ENCODE peak calls at places on chromosomes 1 and 21, in eight cellular contexts. C is left lobe of liver; T is stimulated activated CD4-positive, alpha-beta T cell treated with anti-CD3 and anti-CD28 coated beads, Interleukin-4, amount 100 ng/mL, for 48 hours; F is GM06990; I is GM12864; S is cardiac muscle cell; B is cardiac fibroblast; H is germinal center. W is an unnamed sample.

GRCh38 chr1:229199892-229200291 is 71.0 kb upstream of the RAB4A start:
- DNase-seq in C (no peak), I (peak), T (no peak), B (peak), H (no peak), F (peak), S (no peak), W (no peak)

GRCh38 chr1:62720946-62721554 is 32.9 kb upstream of the DOCK7 start:
- DNase-seq in S (peak), T (no peak), H (no peak), I (no peak), B (peak), C (no peak), F (no peak), W (no peak)

GRCh38 chr1:213019450-213019849 is 3.8 kb upstream of the ANGEL2 start:
- DNase-seq in I (no peak), T (no peak), H (no peak), C (no peak), S (no peak), F (no peak), B (no peak), W (no peak)

GRCh38 chr1:212651521-212651920 is 43.0 kb downstream of the ATF3 start:
- DNase-seq in T (no peak), F (no peak), H (no peak), C (no peak), S (no peak), B (peak), I (no peak), W (no peak)

GRCh38 chr1:202161151-202162048 is 998 bp upstream of the PTPN7 start:
- DNase-seq in H (peak), I (no peak), C (no peak), S (no peak), F (peak), B (no peak), T (no peak), W (peak)

GRCh38 chr1:204065174-204065985 is 7.5 kb upstream of the SOX13 start:
- DNase-seq in F (no peak), T (no peak), B (peak), H (no peak), C (peak), I (no peak), S (no peak), W (no peak)

GRCh38 chr1:185938396-185938795 is 204.2 kb downstream of the HMCN1 start:
- DNase-seq in H (no peak), C (no peak), I (no peak), F (no peak), B (peak), T (no peak), S (no peak), W (no peak)

GRCh38 chr1:173663159-173663558 is 6.5 kb downstream of the ANKRD45 start:
- DNase-seq in S (no peak), H (no peak), T (no peak), F (no peak), C (no peak), B (no peak), I (no peak), W (no peak)

GRCh38 chr1:63732666-63733065 is 41.2 kb upstream of the ROR1 start:
- DNase-seq in F (no peak), T (no peak), C (no peak), I (no peak), B (peak), S (no peak), H (no peak), W (no peak)

GRCh38 chr1:235495539-235495938 is 8.7 kb downstream of the B3GALNT2 start:
- DNase-seq in F (no peak), T (no peak), B (no peak), S (no peak), H (no peak), I (no peak), C (no peak), W (no peak)

GRCh38 chr1:34176830-34177613 is at the start of gene C1orf94:
- DNase-seq in T (no peak), I (no peak), S (no peak), F (no peak), H (no peak), C (no peak), B (no peak), W (no peak)

GRCh38 chr1:62321438-62321837 is 2.2 kb upstream of the KANK4 start:
- DNase-seq in S (no peak), C (no peak), B (peak), F (no peak), I (no peak), T (no peak), H (no peak), W (no peak)

GRCh38 chr1:160400284-160400645 is at the start of gene VANGL2:
- DNase-seq in I (no peak), T (peak), S (peak), B (peak), F (no peak), C (no peak), H (peak), W (peak)

GRCh38 chr21:39881661-39882060 is 14.4 kb downstream of the PCP4 start:
- DNase-seq in B (no peak), F (no peak), T (no peak), C (no peak), I (no peak), S (no peak), H (no peak), W (no peak)

GRCh38 chr1:227568593-227568992 is 5.2 kb downstream of the ZNF678 start:
- DNase-seq in B (no peak), I (no peak), F (no peak), C (no peak), S (no peak), H (no peak), T (no peak), W (no peak)

GRCh38 chr1:157135646-157136045 is 2.5 kb downstream of the ETV3 start:
- DNase-seq in H (no peak), B (no peak), F (no peak), I (no peak), C (no peak), S (peak), T (no peak), W (peak)

GRCh38 chr1:163036661-163037060 is 32.5 kb upstream of the RGS4 start:
- DNase-seq in H (no peak), T (no peak), I (no peak), S (no peak), B (no peak), C (no peak), F (no peak), W (no peak)

GRCh38 chr1:195731385-195731784 is 876.9 kb downstream of the KCNT2 start:
- DNase-seq in S (no peak), H (no peak), C (no peak), I (no peak), B (no peak), F (no peak), T (no peak), W (no peak)

GRCh38 chr1:169360415-169360814 is 7.2 kb downstream of the NME7 start:
- DNase-seq in F (no peak), S (no peak), B (no peak), C (no peak), I (no peak), H (no peak), T (no peak), W (no peak)

GRCh38 chr21:28485301-28486022 is 507.2 kb downstream of the LTN1 start:
- DNase-seq in H (no peak), S (no peak), C (no peak), I (no peak), F (no peak), B (peak), T (no peak), W (no peak)

GRCh38 chr1:236717811-236718210 is 31.5 kb downstream of the ACTN2 start:
- DNase-seq in T (no peak), S (no peak), F (no peak), B (no peak), I (no peak), H (no peak), C (no peak), W (no peak)

GRCh38 chr1:70436617-70437236 is 25.7 kb downstream of the CTH start:
- DNase-seq in B (peak), H (no peak), C (no peak), T (no peak), I (no peak), S (no peak), F (no peak), W (no peak)

GRCh38 chr1:212699839-212700596 is at the start of gene BATF3:
- DNase-seq in B (no peak), H (no peak), T (peak), C (peak), I (no peak), S (no peak), F (peak), W (no peak)

GRCh38 chr1:64505232-64505943 is 35.5 kb downstream of the CACHD1 start:
- DNase-seq in B (no peak), T (peak), H (peak), S (peak), I (no peak), C (no peak), F (peak), W (peak)

GRCh38 chr1:34982820-34983376 is 2.2 kb downstream of the TMEM35B start:
- DNase-seq in C (no peak), T (no peak), F (no peak), I (no peak), S (no peak), H (peak), B (peak), W (no peak)

GRCh38 chr1:39317111-39317510 is 112.6 kb downstream of the MACF1 start:
- DNase-seq in C (no peak), H (no peak), B (no peak), I (no peak), T (no peak), F (no peak), S (no peak), W (no peak)

GRCh38 chr1:29357452-29357851 is 121.1 kb downstream of the PTPRU start:
- DNase-seq in C (no peak), B (no peak), F (no peak), H (no peak), S (no peak), T (no peak), I (no peak), W (no peak)

GRCh38 chr1:229196404-229197224 is 74.3 kb upstream of the RAB4A start:
- DNase-seq in C (no peak), H (no peak), I (no peak), F (no peak), B (no peak), T (no peak), S (no peak), W (no peak)

GRCh38 chr1:232352956-232353355 is 277.0 kb downstream of the SIPA1L2 start:
- DNase-seq in T (no peak), H (no peak), F (no peak), B (peak), S (no peak), I (no peak), C (no peak), W (no peak)

GRCh38 chr1:51506537-51506936 is 12.5 kb downstream of the EPS15 start:
- DNase-seq in S (no peak), C (no peak), B (peak), H (no peak), I (peak), T (no peak), F (peak), W (no peak)

GRCh38 chr1:59827055-59827643 is 12.4 kb downstream of the HOOK1 start:
- DNase-seq in B (no peak), T (no peak), H (no peak), I (no peak), C (no peak), F (no peak), S (no peak), W (no peak)

GRCh38 chr1:54278941-54279422 is 79.0 kb downstream of the MRPL37 start:
- DNase-seq in F (no peak), B (peak), S (no peak), I (no peak), C (peak), T (no peak), H (no peak), W (no peak)

GRCh38 chr1:228302086-228302485 is 94.2 kb downstream of the OBSCN start:
- DNase-seq in C (no peak), B (no peak), F (no peak), T (no peak), H (no peak), I (no peak), S (no peak), W (no peak)

GRCh38 chr1:65001238-65001792 is 35.0 kb upstream of the JAK1 start:
- DNase-seq in H (peak), C (peak), I (no peak), S (peak), F (peak), B (peak), T (peak), W (peak)

GRCh38 chr1:1550591-1551432 is 10.4 kb upstream of the TMEM240 start:
- DNase-seq in B (peak), I (no peak), S (peak), H (no peak), F (no peak), T (no peak), C (no peak), W (peak)

GRCh38 chr1:15941044-15941840 is 34.7 kb downstream of the ZBTB17 start:
- DNase-seq in C (peak), H (no peak), I (no peak), B (no peak), S (no peak), T (no peak), F (no peak), W (no peak)

GRCh38 chr1:54323324-54323739 is 82.9 kb downstream of the SSBP3 start:
- DNase-seq in F (no peak), S (no peak), T (no peak), C (peak), H (no peak), B (no peak), I (no peak), W (no peak)